ENCODE peak calls at places on chromosome 21, in six cellular contexts. One of them, this sample, is unnamed.

GRCh38 chr21:15601390-15601789 is 128.4 kb upstream of the USP25 start:
- DNase-seq in adrenal gland: no peak
- DNase-seq in CD4-positive, alpha-beta T cell: no peak
- DNase-seq in A549: no peak
- DNase-seq in coronary artery: no peak
- DNase-seq in kidney: no peak
- DNase-seq in this sample: no peak

GRCh38 chr21:42056468-42056867 is 14.6 kb upstream of the UMODL1 start:
- DNase-seq in kidney: peak; percentile 49
- DNase-seq in CD4-positive, alpha-beta T cell: no peak
- DNase-seq in adrenal gland: no peak
- DNase-seq in A549: no peak
- DNase-seq in coronary artery: no peak
- DNase-seq in this sample: no peak

GRCh38 chr21:41171210-41171609 is 3.2 kb downstream of the BACE2 start:
- DNase-seq in CD4-positive, alpha-beta T cell: no peak
- DNase-seq in adrenal gland: no peak
- DNase-seq in kidney: peak; percentile 89
- DNase-seq in A549: no peak
- DNase-seq in coronary artery: no peak
- DNase-seq in this sample: peak; percentile 74

GRCh38 chr21:22892041-22892440 is 1893.8 kb downstream of the NCAM2 start:
- DNase-seq in kidney: no peak
- DNase-seq in adrenal gland: no peak
- DNase-seq in coronary artery: no peak
- DNase-seq in A549: no peak
- DNase-seq in CD4-positive, alpha-beta T cell: no peak
- DNase-seq in this sample: no peak

GRCh38 chr21:37675202-37675801 is 241.0 kb downstream of the KCNJ6 start:
- DNase-seq in adrenal gland: peak; percentile 70
- DNase-seq in CD4-positive, alpha-beta T cell: peak; percentile 64
- DNase-seq in A549: peak; percentile 14
- DNase-seq in kidney: peak; percentile 81
- DNase-seq in coronary artery: no peak
- DNase-seq in this sample: peak; percentile 55

GRCh38 chr21:39221997-39222486 is 38.8 kb upstream of the PSMG1 start:
- DNase-seq in CD4-positive, alpha-beta T cell: no peak
- DNase-seq in kidney: no peak
- DNase-seq in adrenal gland: no peak
- DNase-seq in coronary artery: no peak
- DNase-seq in A549: no peak
- DNase-seq in this sample: peak; percentile 4

GRCh38 chr21:43375827-43376795 is 50.8 kb downstream of the SIK1 start:
- DNase-seq in coronary artery: no peak
- DNase-seq in A549: no peak
- DNase-seq in CD4-positive, alpha-beta T cell: no peak
- DNase-seq in kidney: peak; percentile 56
- DNase-seq in adrenal gland: no peak
- DNase-seq in this sample: no peak

GRCh38 chr21:43273016-43273707 is 104.4 kb downstream of the CRYAA start:
- DNase-seq in CD4-positive, alpha-beta T cell: no peak
- DNase-seq in adrenal gland: no peak
- DNase-seq in coronary artery: no peak
- DNase-seq in A549: no peak
- DNase-seq in kidney: peak; percentile 51
- DNase-seq in this sample: no peak

GRCh38 chr21:44421901-44422840 is 33.1 kb upstream of the LRRC3 start:
- DNase-seq in coronary artery: no peak
- DNase-seq in CD4-positive, alpha-beta T cell: no peak
- DNase-seq in adrenal gland: no peak
- DNase-seq in kidney: peak; percentile 42
- DNase-seq in A549: no peak
- DNase-seq in this sample: no peak

GRCh38 chr21:45019076-45019886 is 55.1 kb upstream of the ADARB1 start:
- DNase-seq in A549: no peak
- DNase-seq in adrenal gland: no peak
- DNase-seq in kidney: peak; percentile 83
- DNase-seq in coronary artery: no peak
- DNase-seq in CD4-positive, alpha-beta T cell: no peak
- DNase-seq in this sample: no peak

GRCh38 chr21:42560517-42561179 is 47.0 kb downstream of the SLC37A1 start:
- DNase-seq in coronary artery: no peak
- DNase-seq in kidney: peak; percentile 64
- DNase-seq in adrenal gland: no peak
- DNase-seq in CD4-positive, alpha-beta T cell: peak; percentile 8
- DNase-seq in A549: no peak
- DNase-seq in this sample: no peak

GRCh38 chr21:16838330-16838729 is 674.5 kb upstream of the CXADR start:
- DNase-seq in CD4-positive, alpha-beta T cell: no peak
- DNase-seq in coronary artery: no peak
- DNase-seq in A549: no peak
- DNase-seq in adrenal gland: peak; percentile 72
- DNase-seq in kidney: no peak
- DNase-seq in this sample: no peak

GRCh38 chr21:31501921-31502320 is 157.6 kb upstream of the SOD1 start:
- DNase-seq in A549: no peak
- DNase-seq in CD4-positive, alpha-beta T cell: no peak
- DNase-seq in coronary artery: no peak
- DNase-seq in kidney: no peak
- DNase-seq in adrenal gland: no peak
- DNase-seq in this sample: peak; percentile 52

GRCh38 chr21:18902641-18903040 is 499.1 kb upstream of the TMPRSS15 start:
- DNase-seq in CD4-positive, alpha-beta T cell: no peak
- DNase-seq in A549: no peak
- DNase-seq in kidney: no peak
- DNase-seq in coronary artery: no peak
- DNase-seq in adrenal gland: no peak
- DNase-seq in this sample: no peak
- TF ChIP-seq CTCF in CD4-positive, alpha-beta T cell: no peak
- TF ChIP-seq CTCF in A549: no peak
- TF ChIP-seq CTCF in kidney: no peak
- TF ChIP-seq CTCF in coronary artery: no peak
- TF ChIP-seq CTCF in adrenal gland: no peak
- TF ChIP-seq CTCF in this sample: no peak

DNA sequence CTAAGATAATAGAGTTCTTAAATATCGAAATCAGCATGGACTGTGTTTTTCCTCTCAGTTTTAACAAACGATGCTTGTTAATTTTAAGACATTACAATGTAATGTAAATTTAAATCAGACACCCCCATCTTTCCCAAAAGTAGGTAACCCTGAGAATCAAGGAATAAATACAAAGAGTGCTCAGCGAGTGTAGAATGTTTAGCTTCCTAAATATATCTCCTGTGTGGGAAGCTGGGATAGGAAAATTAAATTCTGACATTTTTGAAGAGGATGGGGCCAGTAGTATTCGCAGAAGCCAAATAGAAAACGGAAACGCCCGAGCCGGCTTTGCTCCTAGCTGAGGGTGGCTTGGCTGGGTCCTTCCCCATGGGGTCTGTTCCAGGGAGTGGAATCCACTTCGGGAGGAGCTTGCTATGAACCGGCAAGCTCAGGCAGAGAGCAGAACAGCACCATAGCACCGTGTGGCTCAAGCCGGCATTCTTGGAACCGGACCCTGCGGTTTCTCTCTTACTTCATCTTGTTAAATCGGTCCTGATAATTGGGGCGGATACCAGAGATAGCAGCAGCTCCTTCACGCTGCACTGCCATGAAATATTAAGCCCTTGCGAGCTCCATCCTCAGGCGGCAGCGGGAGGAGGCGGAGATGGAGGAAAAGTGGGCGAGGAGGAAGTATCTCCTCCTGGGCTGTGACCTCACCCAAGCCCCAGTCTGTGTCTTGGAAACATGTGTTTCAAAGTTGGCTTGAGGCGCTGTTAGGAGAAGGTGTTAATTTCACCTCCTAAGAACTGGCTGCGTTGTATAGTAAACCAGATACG is 24.9 kb downstream of the MAP3K7CL start:
- DNase-seq in A549: no peak
- DNase-seq in coronary artery: peak; percentile 88
- DNase-seq in adrenal gland: no peak
- DNase-seq in kidney: peak; percentile 84
- DNase-seq in CD4-positive, alpha-beta T cell: no peak
- DNase-seq in this sample: peak; percentile 14
- H3K27ac ChIP-seq in A549: no peak overlapping the region
- H3K27ac ChIP-seq in coronary artery: peak overlapping the region; percentile 88
- H3K27ac ChIP-seq in adrenal gland: peak overlapping the region; percentile 52
- H3K27ac ChIP-seq in kidney: no peak overlapping the region
- H3K27ac ChIP-seq in CD4-positive, alpha-beta T cell: no peak overlapping the region
- H3K27ac ChIP-seq in this sample: peak overlapping the region; percentile 86

GRCh38 chr21:46551636-46552241 is 53.1 kb downstream of the S100B start:
- DNase-seq in A549: no peak
- DNase-seq in CD4-positive, alpha-beta T cell: no peak
- DNase-seq in kidney: no peak
- DNase-seq in adrenal gland: peak; percentile 25
- DNase-seq in coronary artery: peak; percentile 74
- DNase-seq in this sample: no peak
- TF ChIP-seq CTCF in A549: no peak
- TF ChIP-seq CTCF in CD4-positive, alpha-beta T cell: no peak
- TF ChIP-seq CTCF in kidney: no peak
- TF ChIP-seq CTCF in adrenal gland: no peak
- TF ChIP-seq CTCF in coronary artery: no peak
- TF ChIP-seq CTCF in this sample: no peak

DNA sequence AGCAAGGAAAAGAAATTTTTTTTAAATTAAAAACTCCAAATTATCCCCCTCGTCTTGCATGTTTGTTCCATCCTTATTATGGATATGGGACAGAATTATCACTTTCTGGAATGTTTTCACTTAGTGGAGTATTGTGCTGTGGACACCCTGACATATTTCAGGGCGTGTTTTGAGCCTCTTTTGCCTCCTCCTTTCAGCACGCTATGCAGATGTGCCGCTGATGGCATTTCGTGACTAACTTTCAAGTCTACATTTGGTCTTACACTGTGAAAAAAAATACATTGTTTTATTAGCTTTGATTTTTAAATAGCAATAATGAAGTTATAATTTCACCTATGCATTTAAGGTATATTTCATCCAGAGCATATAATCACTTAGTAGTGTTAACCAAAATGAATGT is 738.7 kb downstream of the LTN1 start:
- DNase-seq in coronary artery: no peak
- DNase-seq in CD4-positive, alpha-beta T cell: no peak
- DNase-seq in A549: no peak
- DNase-seq in adrenal gland: no peak
- DNase-seq in kidney: no peak
- DNase-seq in this sample: no peak
- H3K27ac ChIP-seq in coronary artery: no peak overlapping the region
- H3K27ac ChIP-seq in CD4-positive, alpha-beta T cell: no peak overlapping the region
- H3K27ac ChIP-seq in A549: no peak overlapping the region
- H3K27ac ChIP-seq in adrenal gland: no peak overlapping the region
- H3K27ac ChIP-seq in kidney: no peak overlapping the region
- H3K27ac ChIP-seq in this sample: no peak overlapping the region

DNA sequence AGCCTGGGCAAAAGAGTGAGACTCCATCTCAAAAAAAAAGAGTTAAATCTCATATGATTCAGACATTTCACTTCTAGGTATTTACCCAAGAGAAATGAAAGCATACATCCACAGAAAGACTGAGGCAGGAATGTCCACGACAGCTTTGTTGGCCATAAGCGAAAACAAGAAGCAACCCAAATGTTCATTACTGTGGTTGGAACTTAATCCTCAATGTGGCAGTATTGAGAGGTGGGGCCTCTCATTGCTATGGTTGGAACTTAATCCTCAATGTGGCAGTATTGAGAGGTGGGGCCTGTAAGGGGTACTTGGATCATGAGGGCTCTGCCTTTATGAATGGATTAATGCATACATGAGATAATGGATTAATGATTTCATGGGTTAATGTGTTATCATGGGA is 15.2 kb downstream of the C21orf58 start:
- DNase-seq in coronary artery: no peak
- DNase-seq in A549: no peak
- DNase-seq in CD4-positive, alpha-beta T cell: no peak
- DNase-seq in adrenal gland: no peak
- DNase-seq in kidney: no peak
- DNase-seq in this sample: no peak
- TF ChIP-seq CTCF in coronary artery: no peak
- TF ChIP-seq CTCF in A549: no peak
- TF ChIP-seq CTCF in CD4-positive, alpha-beta T cell: no peak
- TF ChIP-seq CTCF in adrenal gland: no peak
- TF ChIP-seq CTCF in kidney: no peak
- TF ChIP-seq CTCF in this sample: no peak

This sample was measured in RWPE1.